ENCODE peak calls at places on chromosomes 4 and X, in eight cellular contexts. C is astrocyte of the spinal cord, O is stomach, S is GM12865, T is Panc1, P is coronary artery, M is AG09319, J is neural crest cell. X is an unnamed sample.

GRCh38 chr4:7774301-7775019 is 165.2 kb downstream of the AFAP1 start:
- DNase-seq in C (no peak), O (no peak), S (no peak), T (no peak), P (no peak), M (no peak), J (no peak), X (no peak)

GRCh38 chr4:42568610-42569207 is 88.2 kb downstream of the ATP8A1 start:
- DNase-seq in C (peak; percentile 73), O (peak; percentile 69), S (peak; percentile 85), T (peak; percentile 17), P (no peak), M (peak; percentile 27), J (peak; percentile 62), X (peak; percentile 48)

GRCh38 chr4:10033191-10033881 is 12.0 kb upstream of the SLC2A9 start:
- DNase-seq in C (peak; percentile 16), O (no peak), S (peak; percentile 27), T (no peak), P (no peak), M (no peak), J (no peak), X (no peak)

GRCh38 chrX:118513120-118513899 is 17.7 kb downstream of the DOCK11 start:
- DNase-seq in C (no peak), O (no peak), S (no peak), T (no peak), P (no peak), M (no peak), J (no peak), X (no peak)

GRCh38 chrX:130916636-130917422 is 13.8 kb upstream of the ENOX2 start:
- DNase-seq in C (peak; percentile 50), O (peak; percentile 28), S (peak; percentile 63), T (peak; percentile 35), P (no peak), M (no peak), J (peak; percentile 69), X (peak; percentile 48)

GRCh38 chrX:153669174-153669890 is 4.3 kb downstream of the PNCK start:
- DNase-seq in C (no peak), O (no peak), S (peak; percentile 30), T (no peak), P (peak; percentile 69), M (no peak), J (no peak), X (peak; percentile 68)

GRCh38 chr4:53593765-53594164 is 2.5 kb upstream of the LNX1 start:
- DNase-seq in C (no peak), O (no peak), S (no peak), T (no peak), P (no peak), M (no peak), J (no peak), X (no peak)

GRCh38 chrX:47623540-47624027 is 3.9 kb upstream of the SYN1 start:
- DNase-seq in C (peak; percentile 68), O (no peak), S (no peak), T (no peak), P (no peak), M (peak; percentile 28), J (peak; percentile 37), X (no peak)

GRCh38 chr4:98447648-98448047 is 186.5 kb downstream of the RAP1GDS1 start:
- DNase-seq in C (no peak), O (no peak), S (peak; percentile 30), T (no peak), P (no peak), M (no peak), J (no peak), X (no peak)

GRCh38 chr4:118989098-118990080 is 100.7 kb downstream of the SYNPO2 start:
- DNase-seq in C (peak; percentile 65), O (no peak), S (peak; percentile 22), T (peak; percentile 65), P (no peak), M (peak; percentile 59), J (no peak), X (no peak)

GRCh38 chr4:182770259-182770968 is 146.8 kb downstream of the DCTD start:
- DNase-seq in C (no peak), O (no peak), S (no peak), T (no peak), P (no peak), M (no peak), J (no peak), X (no peak)

GRCh38 chr4:20831746-20832145 is 131.5 kb downstream of the PACRGL start:
- DNase-seq in C (peak; percentile 49), O (no peak), S (no peak), T (no peak), P (no peak), M (no peak), J (no peak), X (no peak)

GRCh38 chr4:124530464-124531077 is 182.0 kb downstream of the ANKRD50 start:
- DNase-seq in C (no peak), O (no peak), S (no peak), T (no peak), P (no peak), M (peak; percentile 41), J (no peak), X (no peak)

GRCh38 chr4:5638976-5639375 is 69.4 kb downstream of the EVC2 start:
- DNase-seq in C (peak; percentile 78), O (no peak), S (no peak), T (no peak), P (no peak), M (no peak), J (no peak), X (no peak)

GRCh38 chr4:82710202-82710929 is 88.2 kb downstream of the SCD5 start:
- DNase-seq in C (no peak), O (no peak), S (no peak), T (no peak), P (no peak), M (no peak), J (peak; percentile 26), X (no peak)

GRCh38 chr4:15736514-15737050 is 33.7 kb downstream of the BST1 start:
- DNase-seq in C (no peak), O (no peak), S (no peak), T (no peak), P (no peak), M (no peak), J (no peak), X (no peak)

GRCh38 chr4:15665738-15666365 is 10.7 kb upstream of the FBXL5 start:
- DNase-seq in C (no peak), O (no peak), S (no peak), T (no peak), P (no peak), M (no peak), J (no peak), X (no peak)

GRCh38 chr4:109803924-109804571 is 2.2 kb upstream of the CFI start:
- DNase-seq in C (peak; percentile 62), O (no peak), S (peak; percentile 66), T (no peak), P (no peak), M (no peak), J (no peak), X (peak; percentile 43)

GRCh38 chr4:7342223-7342576 is 92.5 kb downstream of the PSAPL1 start:
- DNase-seq in C (no peak), O (no peak), S (no peak), T (no peak), P (no peak), M (no peak), J (no peak), X (no peak)

GRCh38 chr4:152935138-152935537 is 985 bp upstream of the FHDC1 start:
- DNase-seq in C (no peak), O (peak; percentile 62), S (peak; percentile 23), T (no peak), P (no peak), M (no peak), J (no peak), X (peak; percentile 48)

GRCh38 chrX:120517936-120518335 is 42.8 kb downstream of the CUL4B start:
- DNase-seq in C (peak; percentile 71), O (no peak), S (no peak), T (no peak), P (no peak), M (peak; percentile 15), J (no peak), X (no peak)

GRCh38 chrX:120512222-120512621 is 43.1 kb upstream of the LAMP2 start:
- DNase-seq in C (no peak), O (no peak), S (no peak), T (no peak), P (no peak), M (no peak), J (no peak), X (no peak)

GRCh38 chrX:120512627-120513026 is 43.5 kb upstream of the LAMP2 start:
- DNase-seq in C (no peak), O (no peak), S (no peak), T (no peak), P (no peak), M (no peak), J (no peak), X (no peak)

DNA sequence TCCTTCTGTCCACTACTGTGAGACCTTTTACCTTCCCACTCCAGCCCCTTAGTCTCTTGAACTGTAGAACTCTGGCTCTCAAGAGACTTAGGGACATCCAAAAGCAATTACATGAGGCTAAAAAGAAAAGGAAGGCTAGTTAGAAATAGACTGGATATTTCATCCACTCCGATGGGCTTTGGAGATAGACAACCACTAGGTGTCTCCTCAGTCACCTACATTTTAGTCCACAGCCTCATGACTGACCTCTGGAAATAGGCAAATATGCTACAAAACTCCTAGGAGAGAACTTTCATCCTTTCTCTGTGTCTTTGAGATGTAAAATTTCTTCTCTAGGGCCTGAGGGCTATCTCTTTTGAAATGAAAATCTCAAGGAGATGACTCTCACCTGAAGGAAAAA is 45.1 kb upstream of the LAMP2 start:
- DNase-seq in C (peak; percentile 22), O (no peak), S (peak; percentile 15), T (no peak), P (no peak), M (no peak), J (no peak), X (peak; percentile 12)
- TF ChIP-seq CTCF in C (peak; percentile 44), O (no peak), S (peak; percentile 22), T (peak; percentile 60), P (no peak), M (peak; percentile 25), J (peak; percentile 45), X (peak; percentile 8)

GRCh38 chr4:57094482-57095223 is 15.5 kb downstream of the IGFBP7 start:
- DNase-seq in C (peak; percentile 73), O (no peak), S (no peak), T (no peak), P (no peak), M (no peak), J (no peak), X (no peak)
- TF ChIP-seq CTCF in C (peak; percentile 9), O (no peak), S (no peak), T (no peak), P (no peak), M (no peak), J (no peak), X (no peak)

DNA sequence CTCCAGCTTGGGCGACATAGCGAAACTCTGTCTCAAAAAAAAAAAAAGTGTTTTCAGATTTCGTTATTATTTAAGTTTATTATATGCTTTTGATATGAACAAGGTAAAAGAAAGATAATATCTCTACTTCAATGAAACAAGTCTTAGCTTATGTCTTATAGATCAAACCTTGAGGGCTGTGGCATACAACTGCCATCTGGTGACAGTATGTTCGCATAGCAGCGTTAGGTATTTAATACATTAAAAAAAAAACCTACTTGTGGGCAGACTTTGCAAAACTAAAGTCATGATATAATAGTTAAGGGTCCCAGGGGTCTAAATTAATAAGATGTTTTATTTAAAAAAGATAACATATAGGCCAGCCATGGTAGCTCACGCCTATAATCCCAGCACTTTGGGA is 161.2 kb upstream of the AMOT start:
- DNase-seq in C (no peak), O (no peak), S (no peak), T (no peak), P (no peak), M (no peak), J (no peak), X (no peak)
- TF ChIP-seq CTCF in C (no peak), O (no peak), S (no peak), T (peak; percentile 34), P (no peak), M (peak; percentile 3), J (peak; percentile 48), X (no peak)

GRCh38 chrX:28802625-28803024 is 215.4 kb downstream of the IL1RAPL1 start:
- DNase-seq in C (peak; percentile 6), O (no peak), S (no peak), T (no peak), P (no peak), M (no peak), J (no peak), X (no peak)
- TF ChIP-seq CTCF in C (no peak), O (no peak), S (no peak), T (peak; percentile 24), P (no peak), M (no peak), J (peak; percentile 40), X (no peak)